ENCODE peak calls at places on chromosomes 5 and 9, in seven cellular contexts. G is kidney, K is fibroblast of mammary gland, W is kidney epithelial cell, A is BJ, F is brain microvascular endothelial cell, Z is stomach. Q is an unnamed sample.

GRCh38 chr5:68396722-68397121 is 181.2 kb downstream of the PIK3R1 start:
- DNase-seq in Z (peak; percentile 51), K (no peak), A (no peak), F (no peak), G (no peak), W (peak; percentile 76), Q (no peak)

GRCh38 chr5:27708579-27708978 is 670.2 kb upstream of the CDH9 start:
- DNase-seq in W (peak; percentile 61), A (no peak), K (peak; percentile 12), Z (no peak), F (peak; percentile 69), G (no peak), Q (peak; percentile 49)

GRCh38 chr5:464843-465590 is 22.0 kb downstream of the EXOC3 start:
- DNase-seq in G (peak; percentile 76), Z (no peak), F (no peak), A (no peak), W (no peak), K (no peak), Q (no peak)

GRCh38 chr9:136857606-136858412 is 5.7 kb downstream of the MAMDC4 start:
- DNase-seq in W (no peak), F (no peak), G (peak; percentile 82), Z (peak; percentile 69), A (no peak), K (no peak), Q (no peak)

GRCh38 chr9:114278881-114279570 is 43.9 kb upstream of the ORM1 start:
- DNase-seq in F (peak; percentile 69), Z (no peak), K (peak; percentile 49), W (peak; percentile 52), G (peak; percentile 83), A (no peak), Q (peak; percentile 73)

GRCh38 chr5:138565100-138565821 is 9.9 kb downstream of the HSPA9 start:
- DNase-seq in K (no peak), W (no peak), A (no peak), Z (no peak), G (no peak), F (no peak), Q (no peak)

GRCh38 chr9:97766610-97767009 is 69.5 kb upstream of the XPA start:
- DNase-seq in A (no peak), Z (no peak), W (no peak), G (no peak), K (no peak), F (no peak), Q (no peak)

GRCh38 chr9:34049630-34050384 is 1.1 kb upstream of the UBAP2 start:
- DNase-seq in A (no peak), K (no peak), W (no peak), F (no peak), Z (peak; percentile 28), G (no peak), Q (no peak)

GRCh38 chr5:55923873-55924500 is 70.8 kb downstream of the IL6ST start:
- DNase-seq in Z (no peak), K (no peak), A (no peak), W (no peak), F (no peak), G (no peak), Q (no peak)

GRCh38 chr9:131513177-131513576 is 10.5 kb downstream of the POMT1 start:
- DNase-seq in G (no peak), K (no peak), A (no peak), Z (no peak), F (no peak), W (no peak), Q (no peak)

GRCh38 chr5:122775713-122776084 is 819 bp downstream of the SNX2 start:
- DNase-seq in G (no peak), A (no peak), Z (no peak), F (no peak), W (no peak), K (peak; percentile 16), Q (no peak)

GRCh38 chr9:92048924-92049625 is 66.1 kb downstream of the SPTLC1 start:
- DNase-seq in A (no peak), W (no peak), Z (no peak), G (no peak), K (no peak), F (no peak), Q (no peak)

GRCh38 chr9:121684381-121685145 is 33.1 kb downstream of the DAB2IP start:
- DNase-seq in Z (peak; percentile 64), A (no peak), K (peak; percentile 32), F (no peak), W (no peak), G (peak; percentile 80), Q (no peak)

GRCh38 chr9:126097679-126098078 is 228.9 kb upstream of the MVB12B start:
- DNase-seq in Z (no peak), W (no peak), F (no peak), K (no peak), A (no peak), G (no peak), Q (no peak)

GRCh38 chr5:62376064-62376463 is 27.6 kb downstream of the DIMT1 start:
- DNase-seq in Z (no peak), F (no peak), W (no peak), G (no peak), A (no peak), K (peak; percentile 21), Q (no peak)

GRCh38 chr5:133792025-133792424 is 176.4 kb downstream of the C5orf15 start:
- DNase-seq in K (no peak), F (no peak), G (no peak), W (no peak), Z (no peak), A (no peak), Q (no peak)

GRCh38 chr9:37619806-37620205 is 27.4 kb upstream of the TOMM5 start:
- DNase-seq in G (no peak), F (no peak), K (no peak), Z (no peak), W (no peak), A (no peak), Q (no peak)

GRCh38 chr5:50922942-50923767 is 256.7 kb downstream of the PARP8 start:
- DNase-seq in G (peak; percentile 82), A (no peak), Z (no peak), W (no peak), K (no peak), F (no peak), Q (no peak)

GRCh38 chr5:35803221-35803651 is 53.5 kb upstream of the IL7R start:
- DNase-seq in G (no peak), F (peak; percentile 51), W (peak; percentile 10), A (peak; percentile 28), Z (no peak), K (peak; percentile 72), Q (peak; percentile 10)

GRCh38 chr9:112623198-112623597 is 94.7 kb downstream of the INIP start:
- DNase-seq in K (no peak), W (no peak), F (no peak), Z (no peak), A (no peak), G (no peak), Q (no peak)

GRCh38 chr9:121557581-121558422 is 58.2 kb upstream of the GGTA1 start:
- DNase-seq in G (peak; percentile 91), F (peak; percentile 90), A (peak; percentile 78), W (peak; percentile 79), K (peak; percentile 70), Z (peak; percentile 68), Q (peak; percentile 96)

GRCh38 chr9:35813434-35814105 is 1.3 kb downstream of the HINT2 start:
- DNase-seq in F (no peak), A (no peak), W (no peak), K (peak; percentile 39), G (no peak), Z (no peak), Q (no peak)

GRCh38 chr9:84340535-84340934 is at the start of gene SLC28A3:
- DNase-seq in K (no peak), W (no peak), G (no peak), F (no peak), Z (peak; percentile 29), A (no peak), Q (no peak)
- H3K4me3 ChIP-seq in K (no peak within 1 kb of the TSS), W (no peak within 1 kb of the TSS), G (no peak within 1 kb of the TSS), F (no peak within 1 kb of the TSS), Z (peak within 1 kb of the TSS; percentile 41), A (no peak within 1 kb of the TSS), Q (no peak within 1 kb of the TSS)

GRCh38 chr5:23977996-23978395 is 470.6 kb downstream of the PRDM9 start:
- DNase-seq in A (no peak), W (no peak), Z (no peak), G (no peak), F (no peak), K (no peak), Q (no peak)
- TF ChIP-seq CTCF in A (no peak), W (peak; percentile 21), Z (no peak), G (no peak), F (peak; percentile 47), K (peak; percentile 28), Q (peak; percentile 43)

GRCh38 chr5:41279040-41279439 is 65.7 kb upstream of the C6 start:
- DNase-seq in F (no peak), G (no peak), A (no peak), K (peak; percentile 11), Z (no peak), W (no peak), Q (no peak)

GRCh38 chr5:41281215-41281810 is 68.0 kb upstream of the C6 start:
- DNase-seq in Z (no peak), W (no peak), F (no peak), G (no peak), A (no peak), K (no peak), Q (no peak)

GRCh38 chr5:41270423-41271251 is 57.3 kb upstream of the C6 start:
- DNase-seq in G (no peak), A (peak; percentile 27), F (peak; percentile 34), K (peak; percentile 81), W (peak; percentile 29), Z (peak; percentile 30), Q (peak; percentile 17)

DNA sequence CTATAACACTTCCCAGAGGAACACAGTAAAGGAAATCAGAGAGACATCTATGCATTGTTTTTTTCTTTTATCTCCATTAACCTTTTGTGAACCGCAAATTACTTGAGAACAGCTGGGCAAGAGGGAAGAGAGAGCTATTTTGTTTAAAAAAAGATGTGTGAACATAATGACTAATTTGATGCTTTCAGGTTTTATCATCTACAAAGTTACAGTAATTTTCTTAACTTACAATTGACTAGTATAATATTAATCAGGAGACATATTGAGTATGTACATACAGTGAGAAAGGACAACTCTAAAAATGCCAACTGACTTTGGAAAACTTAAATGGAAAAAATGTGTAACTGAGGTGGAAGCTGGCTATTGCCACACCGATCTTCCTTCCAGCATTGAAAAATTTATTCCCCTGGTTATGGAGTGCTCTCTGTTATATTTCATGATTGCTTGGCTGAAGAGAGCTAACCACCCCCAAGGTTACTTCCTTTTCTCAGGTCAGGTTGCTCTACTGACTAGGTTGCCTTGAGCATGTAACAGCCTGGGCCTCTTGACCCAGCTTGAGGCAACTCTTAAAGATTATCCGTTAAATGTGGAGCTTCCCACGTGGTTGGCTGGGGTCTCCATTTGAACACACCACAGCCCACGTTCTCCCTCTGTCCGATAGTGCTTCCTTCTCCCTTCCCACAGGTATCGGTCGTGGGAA is 62.6 kb upstream of the C6 start:
- DNase-seq in G (no peak), F (no peak), K (no peak), Z (no peak), A (no peak), W (no peak), Q (no peak)
- H3K4me3 ChIP-seq in G (no peak overlapping the region), F (no peak overlapping the region), K (no peak overlapping the region), Z (no peak overlapping the region), A (no peak overlapping the region), W (no peak overlapping the region), Q (no peak overlapping the region)

DNA sequence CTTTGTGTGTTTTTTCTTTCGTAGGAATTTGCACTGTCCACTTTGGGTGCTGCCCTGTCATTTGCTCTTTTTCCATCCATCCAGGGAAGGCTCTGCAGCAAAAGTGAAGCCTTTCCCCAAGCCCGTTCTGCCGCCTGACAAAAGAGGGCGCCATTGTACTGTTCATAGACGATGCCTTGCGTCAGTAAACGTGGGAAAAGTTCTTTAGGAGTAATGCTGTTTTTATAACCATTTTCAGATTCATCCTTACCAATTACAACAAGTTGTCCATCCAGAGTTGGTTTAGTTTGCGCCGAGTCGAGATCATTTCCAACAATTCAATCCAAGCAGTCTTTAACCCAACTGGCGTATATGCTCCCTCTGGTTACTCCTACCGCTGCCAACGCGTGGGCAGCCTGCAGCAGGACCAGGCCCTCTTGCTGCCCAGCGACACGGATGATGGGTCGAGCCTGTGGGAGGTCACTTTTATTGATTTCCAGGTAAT is 34.3 kb upstream of the RPS23 start:
- DNase-seq in Z (no peak), G (no peak), F (peak; percentile 79), A (no peak), W (peak; percentile 23), K (peak; percentile 82), Q (no peak)
- TF ChIP-seq CTCF in Z (no peak), G (peak; percentile 71), F (peak; percentile 98), A (peak; percentile 98), W (peak; percentile 95), K (peak; percentile 99), Q (peak; percentile 96)